ENCODE peak calls at places on chromosomes 12 and 14, in four cellular contexts. V, O, T and J are unnamed samples.

GRCh38 chr14:99773496-99774203 is 19.6 kb upstream of the EML1 start:
- DNase-seq in T (no peak), V (no peak), O (no peak), J (no peak)

GRCh38 chr12:52060498-52061177 is 9.1 kb upstream of the ATG101 start:
- DNase-seq in T (no peak), V (no peak), O (no peak), J (no peak)

GRCh38 chr12:5377997-5378596 is 53.8 kb upstream of the NTF3 start:
- DNase-seq in O (no peak), V (peak), T (no peak), J (no peak)

GRCh38 chr12:65510584-65511050 is 232.1 kb downstream of the MSRB3 start:
- DNase-seq in V (peak), O (peak), T (peak), J (no peak)

GRCh38 chr14:76293923-76294322 is 82.0 kb upstream of the ESRRB start:
- DNase-seq in T (no peak), O (no peak), V (no peak), J (no peak)

GRCh38 chr12:76627346-76628135 is 68.0 kb upstream of the OSBPL8 start:
- DNase-seq in T (no peak), V (no peak), O (peak), J (no peak)

GRCh38 chr14:61452452-61452851 is 131.1 kb downstream of the PRKCH start:
- DNase-seq in V (no peak), O (no peak), T (no peak), J (no peak)

GRCh38 chr12:3204143-3204542 is 127.0 kb downstream of the TSPAN9 start:
- DNase-seq in V (no peak), T (no peak), O (no peak), J (peak)

GRCh38 chr12:85883763-85884162 is 9.7 kb downstream of the NTS start:
- DNase-seq in O (no peak), T (no peak), V (no peak), J (no peak)

GRCh38 chr14:70897475-70897874 is 9.8 kb upstream of the PCNX1 start:
- DNase-seq in V (no peak), O (peak), T (no peak), J (no peak)

GRCh38 chr14:75561013-75561432 is 17.4 kb upstream of the FLVCR2 start:
- DNase-seq in T (peak), V (peak), O (peak), J (peak)

GRCh38 chr12:107670999-107671643 is 14.5 kb upstream of the PWP1 start:
- DNase-seq in V (peak), T (peak), O (peak), J (peak)

GRCh38 chr14:68922201-68922613 is 56.9 kb downstream of the ACTN1 start:
- DNase-seq in O (no peak), V (no peak), T (no peak), J (no peak)

GRCh38 chr12:45775964-45776363 is 46.5 kb downstream of the ARID2 start:
- DNase-seq in V (no peak), T (no peak), O (no peak), J (no peak)

GRCh38 chr12:54225666-54226065 is 36.9 kb upstream of the SMUG1 start:
- DNase-seq in T (no peak), O (no peak), V (no peak), J (no peak)

GRCh38 chr14:89024691-89025090 is 200.2 kb downstream of the TTC8 start:
- DNase-seq in O (no peak), V (no peak), T (no peak), J (no peak)

GRCh38 chr12:46941981-46942380 is 116.2 kb upstream of the SLC38A4 start:
- DNase-seq in T (no peak), O (no peak), V (no peak), J (no peak)

GRCh38 chr12:77615331-77615730 is 215.4 kb upstream of the NAV3 start:
- DNase-seq in T (no peak), V (no peak), O (peak), J (peak)

DNA sequence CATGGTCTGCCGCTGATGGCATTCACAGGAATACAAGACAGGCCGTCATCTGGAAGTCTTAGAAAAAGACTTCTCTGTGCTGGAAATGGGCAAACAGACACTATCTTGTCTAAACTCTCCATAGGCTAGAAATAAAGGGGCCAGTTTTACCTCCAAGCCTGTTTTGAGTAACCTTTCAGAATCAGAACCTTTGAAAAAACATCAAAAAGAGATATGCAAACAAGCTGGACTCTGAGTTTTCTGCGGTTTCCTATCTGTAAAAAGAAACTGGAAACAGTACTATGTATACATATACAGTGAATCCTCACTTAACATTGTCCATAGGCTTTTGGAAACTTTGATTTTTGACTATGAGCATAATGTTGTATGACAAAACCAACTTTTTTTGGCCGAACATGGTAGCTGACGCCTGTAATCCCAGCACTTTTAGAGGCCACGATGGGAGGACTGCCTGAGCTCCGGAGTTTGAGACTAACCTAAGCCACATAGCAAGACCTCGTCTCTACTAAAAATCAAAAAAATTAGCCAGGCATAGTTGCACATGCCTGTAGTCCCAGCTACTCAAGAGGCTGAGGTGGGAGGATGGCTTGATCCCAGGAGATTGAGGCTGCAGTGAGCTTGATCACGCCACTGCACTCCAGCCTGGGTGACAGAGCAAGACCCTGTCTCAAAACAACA is 92.9 kb upstream of the MAX start:
- DNase-seq in O (no peak), T (no peak), V (no peak), J (no peak)
- H3K27ac ChIP-seq in O (no peak), T (no peak), V (no peak), J (no peak)

DNA sequence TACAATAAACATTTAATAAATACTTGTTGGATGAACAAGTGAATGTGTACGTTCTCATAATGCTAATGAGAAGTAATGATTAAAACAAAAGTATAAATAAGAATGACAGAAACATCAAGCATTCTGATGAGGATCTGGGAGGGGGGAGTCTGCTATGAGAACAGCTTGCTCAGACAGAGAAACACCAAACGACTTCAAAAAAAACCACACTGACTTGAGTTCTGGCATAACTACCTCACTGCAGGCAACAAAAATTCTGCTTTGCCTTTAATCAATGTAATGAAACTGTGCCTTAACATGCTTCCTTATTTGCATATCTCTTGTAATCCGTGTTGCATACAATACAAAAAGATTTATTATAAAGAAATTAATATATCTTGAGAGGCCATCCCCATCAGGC is 295.3 kb upstream of the GARIN6 start:
- DNase-seq in O (no peak), T (no peak), V (no peak), J (no peak)
- TF ChIP-seq CTCF in O (no peak), T (no peak), V (no peak), J (no peak)

GRCh38 chr12:109212460-109213115 is 96.2 kb downstream of the ACACB start:
- DNase-seq in T (no peak), V (no peak), O (no peak), J (no peak)

GRCh38 chr12:109219938-109220337 is 89.1 kb downstream of the FOXN4 start:
- DNase-seq in O (no peak), V (no peak), T (no peak), J (no peak)

GRCh38 chr12:109218996-109219395 is 90.1 kb downstream of the FOXN4 start:
- DNase-seq in T (no peak), V (no peak), O (no peak), J (no peak)

GRCh38 chr12:109209082-109209481 is 92.7 kb downstream of the ACACB start:
- DNase-seq in V (no peak), O (no peak), T (no peak), J (no peak)

GRCh38 chr12:109214131-109214530 is 95.0 kb downstream of the FOXN4 start:
- DNase-seq in V (no peak), O (no peak), T (no peak), J (no peak)
- H3K27ac ChIP-seq in V (no peak), O (no peak), T (no peak), J (no peak)

GRCh38 chr12:58416211-58416610 is 474.8 kb downstream of the ATP23 start:
- DNase-seq in T (no peak), V (no peak), O (peak), J (no peak)
- TF ChIP-seq CTCF in T (no peak), V (no peak), O (peak), J (no peak)